ENCODE peak calls at places on chromosomes 4 and X, in eight cellular contexts. X is IMR-90, T is upper lobe of left lung, J is WERI-Rb-1, F is hepatocyte, O is osteoblast, W is fibroblast of mammary gland, G is A549. R is an unnamed sample.

GRCh38 chr4:63528592-63528991 is 880.7 kb downstream of the TECRL start:
- DNase-seq in O (no peak), G (no peak), X (no peak), W (no peak), F (no peak), J (no peak), T (no peak), R (no peak)

GRCh38 chr4:3252831-3253641 is 4.1 kb downstream of the MSANTD1 start:
- DNase-seq in F (no peak), G (no peak), J (no peak), X (no peak), O (peak), W (no peak), T (peak), R (no peak)

GRCh38 chrX:39043838-39044550 is 242.7 kb downstream of the MID1IP1 start:
- DNase-seq in T (no peak), J (no peak), W (no peak), O (no peak), F (no peak), G (no peak), X (no peak), R (no peak)

GRCh38 chrX:36019164-36019563 is 99.6 kb downstream of the CFAP47 start:
- DNase-seq in F (peak), W (no peak), T (no peak), O (no peak), X (no peak), J (no peak), G (no peak), R (no peak)

GRCh38 chr4:2281575-2282343 is 19.9 kb upstream of the MXD4 start:
- DNase-seq in G (no peak), O (no peak), T (peak), W (no peak), X (no peak), J (peak), F (no peak), R (no peak)

GRCh38 chrX:327660-328126 is 9.1 kb upstream of the GTPBP6 start:
- DNase-seq in G (no peak), F (no peak), T (no peak), X (no peak), J (no peak), O (no peak), W (no peak), R (no peak)

GRCh38 chr4:22416403-22416802 is 99.5 kb downstream of the ADGRA3 start:
- DNase-seq in G (no peak), X (peak), F (no peak), W (no peak), O (peak), J (peak), T (no peak), R (no peak)

GRCh38 chrX:132375941-132376340 is 112.9 kb downstream of the MBNL3 start:
- DNase-seq in G (peak), J (no peak), T (no peak), F (no peak), W (peak), O (no peak), X (no peak), R (no peak)

GRCh38 chr4:45662996-45663395 is 460.9 kb downstream of the GABRG1 start:
- DNase-seq in X (no peak), O (no peak), F (peak), W (peak), G (no peak), J (no peak), T (peak), R (peak)

GRCh38 chrX:33726281-33727160 is 405.6 kb downstream of the FAM47A start:
- DNase-seq in G (no peak), W (no peak), O (no peak), X (no peak), F (peak), T (no peak), J (no peak), R (no peak)

GRCh38 chrX:154039577-154039976 is 19.9 kb upstream of the IRAK1 start:
- DNase-seq in F (no peak), G (no peak), T (no peak), X (no peak), J (no peak), W (no peak), O (no peak), R (no peak)

GRCh38 chrX:41180194-41180902 is 95.1 kb downstream of the USP9X start:
- DNase-seq in J (peak), G (peak), T (peak), W (peak), O (peak), F (peak), X (peak), R (peak)

GRCh38 chr4:25439913-25440477 is 62.9 kb downstream of the ANAPC4 start:
- DNase-seq in W (peak), T (peak), F (peak), G (peak), J (peak), X (peak), O (peak), R (peak)

GRCh38 chr4:3196670-3197359 is 52.1 kb upstream of the MSANTD1 start:
- DNase-seq in T (no peak), F (no peak), J (no peak), W (no peak), G (no peak), X (no peak), O (peak), R (no peak)

GRCh38 chr4:91198951-91199350 is 1071.8 kb downstream of the CCSER1 start:
- DNase-seq in W (no peak), X (no peak), O (no peak), F (no peak), J (no peak), G (peak), T (no peak), R (no peak)

GRCh38 chr4:22515145-22515887 is 550 bp downstream of the ADGRA3 start:
- DNase-seq in F (peak), X (peak), J (peak), G (peak), T (peak), W (peak), O (peak), R (peak)

GRCh38 chrX:9483376-9483775 is 18.5 kb downstream of the TBL1X start:
- DNase-seq in F (no peak), J (no peak), X (no peak), G (no peak), O (no peak), W (no peak), T (no peak), R (no peak)

GRCh38 chr4:86831262-86832090 is 17.7 kb downstream of the SLC10A6 start:
- DNase-seq in G (peak), T (peak), X (peak), W (peak), O (no peak), F (peak), J (no peak), R (peak)

GRCh38 chr4:66688674-66689073 is 856.6 kb downstream of the CENPC start:
- DNase-seq in G (peak), O (peak), J (no peak), T (no peak), X (peak), W (peak), F (peak), R (peak)

GRCh38 chrX:119692241-119693031 is 532 bp downstream of the SEPTIN6 start:
- DNase-seq in W (peak), T (peak), J (peak), O (peak), X (peak), F (peak), G (peak), R (peak)

GRCh38 chr4:48578132-48578964 is 88.3 kb downstream of the ZAR1 start:
- DNase-seq in T (peak), X (peak), O (no peak), J (peak), G (peak), F (peak), W (peak), R (peak)

GRCh38 chr4:38872620-38873019 is 5.0 kb downstream of the FAM114A1 start:
- DNase-seq in G (peak), W (peak), T (no peak), O (peak), F (peak), J (no peak), X (peak), R (peak)

GRCh38 chrX:123217077-123217476 is 33.0 kb downstream of the GRIA3 start:
- DNase-seq in G (no peak), X (no peak), W (peak), J (no peak), T (no peak), O (peak), F (peak), R (no peak)

GRCh38 chrX:148535639-148536038 is 35.2 kb downstream of the AFF2 start:
- DNase-seq in X (no peak), J (no peak), O (no peak), G (no peak), T (no peak), W (no peak), F (no peak), R (no peak)

GRCh38 chr4:176380352-176381157 is 60.8 kb downstream of the SPCS3 start:
- DNase-seq in W (no peak), O (no peak), X (no peak), T (no peak), F (no peak), G (no peak), J (no peak), R (no peak)

GRCh38 chrX:107674480-107675364 is 46.4 kb downstream of the PRPS1 start:
- DNase-seq in X (no peak), W (peak), J (peak), F (peak), G (no peak), T (peak), O (no peak), R (peak)

DNA sequence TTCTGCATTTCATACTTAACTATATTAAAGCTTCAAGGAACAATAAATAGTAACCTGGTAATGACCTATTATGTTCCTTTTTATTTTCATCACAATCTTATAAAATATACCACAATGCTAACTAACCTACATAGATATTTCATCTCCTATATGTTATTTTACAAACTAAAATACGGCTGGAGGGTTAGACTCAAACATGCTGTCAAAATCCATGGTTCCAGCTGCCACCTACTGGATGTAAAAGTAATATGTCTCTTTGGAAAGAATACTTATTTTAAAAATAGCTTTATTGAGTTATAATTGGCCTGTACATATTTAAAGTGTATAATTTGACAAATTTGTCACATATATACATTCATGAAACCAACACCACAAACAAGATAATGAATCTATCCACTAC is 15.0 kb downstream of the RGN start:
- DNase-seq in T (no peak), G (peak), X (peak), J (peak), W (peak), F (peak), O (no peak), R (peak)
- TF ChIP-seq CTCF in T (peak), G (peak), X (peak), J (no peak), W (peak), F (peak), O (peak), R (peak)

GRCh38 chrX:72182924-72183323 is 1.4 kb downstream of the PIN4 start:
- DNase-seq in J (no peak), O (no peak), F (no peak), G (no peak), T (no peak), W (no peak), X (no peak), R (no peak)

GRCh38 chrX:72180539-72180938 is 1.0 kb upstream of the PIN4 start:
- DNase-seq in G (no peak), T (no peak), W (no peak), J (no peak), F (no peak), O (no peak), X (no peak), R (no peak)

GRCh38 chrX:72181178-72182125 is at the start of gene PIN4:
- DNase-seq in T (peak), J (peak), F (peak), O (peak), W (peak), X (peak), G (peak), R (peak)
- H3K4me3 ChIP-seq in T (peak), J (peak), F (peak), O (peak), W (peak), X (peak), G (peak), R (peak)

DNA sequence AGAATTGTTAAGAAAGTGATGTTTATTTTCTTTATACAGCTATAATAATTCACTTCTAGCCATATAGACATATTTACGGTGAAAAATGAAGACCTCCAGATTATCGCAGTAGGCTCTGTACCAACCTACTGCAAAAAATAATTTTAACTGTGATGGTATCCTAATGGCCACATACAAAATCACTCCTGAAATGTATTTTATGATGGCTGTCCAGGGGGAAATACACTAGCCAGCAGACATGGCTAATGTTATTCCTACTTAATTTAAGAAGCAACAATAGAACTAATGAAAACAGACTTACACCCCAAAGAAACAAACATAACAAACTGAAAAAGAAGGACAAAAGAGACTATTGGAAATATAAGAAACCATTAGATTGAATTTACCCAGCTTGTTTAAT is 4.6 kb downstream of the NKX6-1 start:
- DNase-seq in T (no peak), O (peak), J (no peak), F (no peak), X (no peak), W (no peak), G (no peak), R (no peak)
- TF ChIP-seq CTCF in T (no peak), O (no peak), J (no peak), F (no peak), X (no peak), W (no peak), G (no peak), R (no peak)

GRCh38 chr4:31383767-31384166 is 663.6 kb downstream of the PCDH7 start:
- DNase-seq in F (no peak), O (no peak), J (no peak), T (no peak), G (no peak), W (no peak), X (no peak), R (no peak)

GRCh38 chr4:31375936-31376335 is 655.8 kb downstream of the PCDH7 start:
- DNase-seq in F (no peak), X (no peak), G (no peak), T (no peak), O (no peak), W (no peak), J (no peak), R (no peak)

GRCh38 chr4:31379364-31379763 is 659.2 kb downstream of the PCDH7 start:
- DNase-seq in O (no peak), J (no peak), F (no peak), G (no peak), W (no peak), T (no peak), X (no peak), R (no peak)
- H3K4me3 ChIP-seq in O (no peak), J (no peak), F (no peak), G (no peak), W (no peak), T (no peak), X (no peak), R (no peak)

GRCh38 chrX:23079347-23079746 is 79.6 kb downstream of the DDX53 start:
- DNase-seq in W (no peak), F (no peak), G (no peak), J (no peak), X (no peak), O (no peak), T (no peak), R (no peak)
- TF ChIP-seq CTCF in W (no peak), F (no peak), G (no peak), J (no peak), X (no peak), O (no peak), T (no peak), R (no peak)

GRCh38 chr4:106021737-106022410 is 126.6 kb downstream of the NPNT start:
- DNase-seq in J (no peak), T (no peak), F (no peak), X (no peak), W (no peak), G (no peak), O (peak), R (peak)
- H3K4me3 ChIP-seq in J (no peak), T (no peak), F (no peak), X (no peak), W (no peak), G (no peak), O (no peak), R (no peak)

R was measured in astrocyte of the spinal cord.